ENCODE peak calls at places on chromosomes 5 and 9, in four cellular contexts. Z is GM12878, L is K562, B is HepG2. E is an unnamed sample.

GRCh38 chr9:16286160-16286559 is 584.3 kb downstream of the BNC2 start:
- DNase-seq in L (no peak), Z (no peak), B (no peak), E (no peak)

GRCh38 chr9:18755263-18755662 is 277.7 kb downstream of the SAXO1 start:
- DNase-seq in B (no peak), Z (no peak), L (no peak), E (no peak)

GRCh38 chr5:944992-945685 is 52.5 kb downstream of the TRIP13 start:
- DNase-seq in B (no peak), L (no peak), Z (no peak), E (no peak)

GRCh38 chr9:121999556-121999955 is 93.6 kb downstream of the TTLL11 start:
- DNase-seq in Z (no peak), B (no peak), L (no peak), E (no peak)

GRCh38 chr5:52727568-52727967 is 60.1 kb upstream of the ITGA1 start:
- DNase-seq in B (no peak), L (no peak), Z (no peak), E (no peak)

GRCh38 chr9:1052119-1052907 is 2.2 kb downstream of the DMRT2 start:
- DNase-seq in Z (no peak), L (no peak), B (no peak), E (no peak)

GRCh38 chr5:52453176-52453575 is 334.5 kb upstream of the ITGA1 start:
- DNase-seq in Z (no peak), L (no peak), B (no peak), E (no peak)

GRCh38 chr5:53063176-53063575 is 46.4 kb downstream of the MOCS2 start:
- DNase-seq in L (no peak), B (no peak), Z (no peak), E (no peak)

GRCh38 chr5:91499943-91500531 is 116.9 kb upstream of the ARRDC3 start:
- DNase-seq in B (peak), L (peak), Z (no peak), E (no peak)

GRCh38 chr5:111748304-111748763 is 8.7 kb downstream of the NREP start:
- DNase-seq in Z (no peak), B (no peak), L (no peak), E (no peak)

DNA sequence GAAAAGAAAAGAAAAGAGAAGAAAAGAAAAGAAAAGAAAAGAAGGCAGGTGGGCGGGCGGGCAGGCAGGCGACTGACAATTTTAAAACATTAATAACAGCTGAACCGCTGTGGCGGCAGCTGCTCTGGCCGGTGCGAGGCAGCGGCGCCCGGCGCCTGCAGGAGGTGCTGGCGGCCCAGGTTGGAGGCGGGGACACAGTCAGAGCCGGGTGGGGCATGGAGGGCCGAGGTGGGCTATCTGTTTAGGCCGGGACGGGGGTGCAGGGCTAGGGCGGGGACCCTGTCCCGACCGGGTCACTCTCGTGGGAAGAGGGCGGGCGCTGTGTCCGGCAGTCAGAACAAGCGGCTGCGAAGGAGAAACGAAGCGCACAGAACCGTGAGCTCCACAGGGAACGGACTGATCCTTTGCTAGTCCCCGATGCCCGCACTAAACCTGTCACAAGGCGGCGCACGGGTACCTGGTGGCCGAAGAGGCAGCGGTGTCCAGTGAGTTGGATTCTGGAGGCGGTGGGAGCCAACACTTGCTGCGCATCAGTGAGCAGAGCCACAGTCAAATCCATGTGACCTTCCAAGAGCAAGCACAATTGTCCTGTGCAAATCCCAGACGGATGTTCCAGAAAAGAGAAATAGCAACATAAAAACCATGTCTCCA is 13.6 kb upstream of the ALDOB start:
- DNase-seq in B (no peak), Z (no peak), L (peak), E (peak)
- TF ChIP-seq TCF7 in B (no peak), Z (no peak), L (peak), E (no peak)

DNA sequence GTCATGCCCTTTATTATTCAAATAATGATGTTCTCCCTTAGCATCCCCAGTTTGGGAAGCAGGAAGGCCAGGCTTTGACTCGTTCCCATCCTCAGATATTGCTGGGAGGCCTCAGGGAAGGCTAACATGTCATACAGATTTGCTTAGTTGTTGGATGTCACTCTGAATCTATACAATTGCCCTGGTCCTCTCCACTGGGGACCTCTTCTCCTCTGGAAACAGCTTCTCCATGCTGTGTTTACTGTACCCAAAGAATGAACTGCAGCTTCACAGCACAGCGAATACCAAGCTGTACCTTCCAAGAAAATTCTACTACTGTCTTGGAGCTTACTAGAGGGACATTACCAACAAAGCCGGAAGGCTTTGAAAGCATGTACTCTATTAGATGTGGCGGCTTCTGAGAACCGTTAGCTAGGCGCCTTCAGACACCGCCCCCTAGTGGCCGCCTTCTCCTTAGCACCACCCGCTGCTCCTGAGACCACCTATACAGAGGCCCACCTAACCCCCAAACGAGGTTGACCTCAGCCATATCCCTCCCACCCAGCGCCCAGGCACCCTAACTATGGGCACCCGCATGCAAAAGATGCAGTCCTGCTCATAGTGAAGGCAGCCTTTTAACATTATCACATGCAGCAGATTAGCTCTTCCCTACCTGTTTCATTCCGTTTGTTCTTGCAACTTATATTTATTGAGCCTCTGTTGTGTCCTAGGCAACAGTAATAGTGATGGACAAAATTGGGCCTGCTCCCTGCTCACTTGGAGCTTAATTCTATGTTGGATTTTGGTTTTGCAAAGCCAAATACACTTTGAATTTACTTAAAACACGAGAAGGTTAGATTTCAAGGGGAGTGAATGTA is 34.9 kb upstream of the FOXI1 start:
- DNase-seq in B (no peak), L (peak), Z (no peak), E (peak)
- TF ChIP-seq TCF7 in B (no peak), L (no peak), Z (no peak), E (no peak)

DNA sequence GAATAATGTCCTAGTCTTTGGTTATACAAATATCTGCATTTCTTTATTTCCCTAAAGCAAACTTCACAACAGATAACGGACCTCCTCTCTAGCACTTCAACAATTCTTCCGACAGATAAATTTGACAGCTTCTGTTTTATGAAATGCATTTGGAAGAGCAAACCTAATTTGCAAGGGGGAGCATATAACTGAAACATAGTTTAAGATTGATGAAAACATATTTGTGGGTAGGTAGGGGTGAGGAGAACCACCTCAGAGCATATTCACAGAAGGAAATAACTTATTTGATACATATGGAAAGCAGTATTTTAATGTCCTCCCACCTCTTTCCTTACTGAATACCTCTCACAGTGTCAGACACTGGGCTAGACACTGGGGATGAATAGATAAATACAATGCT is 384.8 kb downstream of the MAT2B start:
- DNase-seq in L (no peak), B (no peak), Z (no peak), E (no peak)
- TF ChIP-seq TCF7 in L (no peak), B (no peak), Z (no peak), E (no peak)

GRCh38 chr9:135253305-135254004 is 166.0 kb downstream of the OLFM1 start:
- DNase-seq in L (peak), B (no peak), Z (no peak), E (peak)
- TF ChIP-seq TCF7 in L (no peak), B (no peak), Z (no peak), E (no peak)

DNA sequence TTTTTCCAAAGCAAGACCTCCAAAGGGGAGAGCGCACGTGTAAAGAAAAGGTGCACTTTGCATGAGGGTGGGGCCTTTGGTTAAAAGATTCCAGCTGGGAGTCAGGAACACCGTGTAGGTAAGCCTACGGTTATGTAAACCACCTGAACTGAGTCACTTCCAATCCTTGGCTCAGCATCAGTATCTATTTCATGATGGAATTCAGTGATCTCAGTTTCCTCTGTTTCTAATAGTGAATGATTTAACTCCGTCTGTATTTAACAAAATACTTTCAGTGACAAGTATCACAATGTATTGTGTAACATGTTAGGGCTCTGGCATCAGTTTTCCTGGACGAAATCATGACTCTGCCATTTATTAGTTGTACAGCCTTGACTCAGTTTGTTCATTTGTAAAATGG is 1.3 kb upstream of the SVEP1 start:
- DNase-seq in L (no peak), Z (no peak), B (no peak), E (no peak)
- TF ChIP-seq TCF7 in L (no peak), Z (no peak), B (no peak), E (no peak)

GRCh38 chr5:15683332-15683731 is 183.4 kb downstream of the FBXL7 start:
- DNase-seq in L (no peak), Z (no peak), B (peak), E (peak)
- TF ChIP-seq TCF7 in L (no peak), Z (no peak), B (no peak), E (no peak)

GRCh38 chr5:150642567-150642927 is 2.1 kb downstream of the SYNPO start:
- DNase-seq in B (peak), Z (no peak), L (no peak), E (no peak)

GRCh38 chr5:150641826-150642566 is 1.5 kb downstream of the SYNPO start:
- DNase-seq in L (no peak), B (no peak), Z (no peak), E (no peak)

GRCh38 chr5:150640311-150641005 is at the start of gene SYNPO:
- DNase-seq in Z (no peak), L (peak), B (peak), E (no peak)

GRCh38 chr5:150639751-150640150 is 709 bp upstream of the SYNPO start:
- DNase-seq in L (no peak), B (no peak), Z (no peak), E (no peak)

DNA sequence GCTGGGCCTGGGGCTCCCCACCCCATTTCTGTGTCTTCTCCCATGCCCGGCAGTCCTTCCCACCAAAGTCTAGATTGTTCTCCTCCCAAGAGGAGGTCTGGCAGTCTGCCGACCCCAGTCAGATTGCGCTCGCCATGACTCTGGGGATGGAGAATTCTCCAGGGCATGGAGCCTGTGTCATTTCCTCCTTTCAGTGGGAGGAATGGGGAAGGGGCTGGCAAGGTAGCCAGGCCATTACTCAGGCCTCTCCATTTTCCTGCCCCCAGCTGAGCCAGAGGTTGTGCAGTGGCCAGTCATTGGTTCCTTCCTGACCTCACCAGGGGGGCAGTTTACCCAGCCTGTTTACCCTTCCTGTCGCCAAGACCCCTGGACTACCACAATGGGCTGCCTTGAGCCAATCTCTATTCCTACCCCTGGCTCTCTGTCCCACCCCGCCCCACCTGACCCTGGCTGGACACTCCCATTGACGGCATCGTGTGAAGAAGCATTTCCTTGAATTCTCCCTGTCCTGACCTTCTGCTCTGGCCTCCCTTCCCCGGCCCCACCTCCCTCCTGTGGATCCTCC is 628 bp downstream of the SYNPO start:
- DNase-seq in Z (no peak), B (peak), L (no peak), E (no peak)
- TF ChIP-seq TCF7 in Z (no peak), B (no peak), L (no peak), E (no peak)

GRCh38 chr9:37994639-37995347 is 74.2 kb downstream of the SHB start:
- DNase-seq in Z (peak), B (no peak), L (no peak), E (no peak)
- TF ChIP-seq TCF7 in Z (no peak), B (no peak), L (no peak), E (no peak)

GRCh38 chr5:66174338-66174737 is 30.2 kb downstream of the SREK1 start:
- DNase-seq in Z (no peak), B (peak), L (no peak), E (no peak)
- TF ChIP-seq TCF7 in Z (no peak), B (no peak), L (no peak), E (no peak)